ENCODE peak calls at places on chromosomes 7 and 10, in four cellular contexts. B is HFF-Myc, X is lower lobe of right lung, A is GM12864. M is an unnamed sample.

GRCh38 chr10:33335800-33336605 is 1.5 kb upstream of the NRP1 start:
- DNase-seq in B (no peak), A (no peak), X (peak; percentile 70), M (peak; percentile 45)

GRCh38 chr7:136114966-136115762 is 138.0 kb upstream of the MTPN start:
- DNase-seq in X (no peak), B (no peak), A (peak; percentile 25), M (peak; percentile 61)

GRCh38 chr10:6678211-6678803 is 98.2 kb upstream of the PRKCQ start:
- DNase-seq in B (no peak), A (no peak), X (no peak), M (peak; percentile 28)

GRCh38 chr10:128296608-128297007 is 170.4 kb upstream of the MKI67 start:
- DNase-seq in X (no peak), B (no peak), A (no peak), M (no peak)

GRCh38 chr7:149496642-149497391 is 792 bp downstream of the ZNF746 start:
- DNase-seq in A (no peak), X (peak; percentile 76), B (no peak), M (peak; percentile 70)

GRCh38 chr10:110425684-110426293 is 71.9 kb upstream of the DUSP5 start:
- DNase-seq in A (peak; percentile 89), B (peak; percentile 71), X (no peak), M (peak; percentile 76)

GRCh38 chr7:48781783-48782182 is 142.6 kb upstream of the CDC14C start:
- DNase-seq in B (no peak), A (no peak), X (no peak), M (peak; percentile 5)

GRCh38 chr7:74356589-74357315 is 67.5 kb downstream of the CLIP2 start:
- DNase-seq in X (no peak), A (no peak), B (no peak), M (no peak)

GRCh38 chr10:52644678-52645434 is 127.7 kb downstream of the MBL2 start:
- DNase-seq in X (no peak), A (peak; percentile 1), B (peak; percentile 38), M (peak; percentile 19)

GRCh38 chr7:117949232-117949631 is 76.0 kb upstream of the CTTNBP2 start:
- DNase-seq in X (no peak), A (no peak), B (no peak), M (no peak)

GRCh38 chr10:131920693-131921092 is 19.9 kb downstream of the PPP2R2D start:
- DNase-seq in X (no peak), A (no peak), B (no peak), M (no peak)

GRCh38 chr10:127556911-127557310 is 7.8 kb downstream of the NPS start:
- DNase-seq in A (no peak), B (no peak), X (no peak), M (no peak)

GRCh38 chr10:11212285-11212684 is 194.6 kb downstream of the CELF2 start:
- DNase-seq in B (no peak), X (no peak), A (no peak), M (no peak)

GRCh38 chr7:101085000-101085948 is at the start of gene TRIM56:
- DNase-seq in B (no peak), X (peak; percentile 93), A (peak; percentile 64), M (peak; percentile 95)

GRCh38 chr10:119408969-119409371 is 133.5 kb downstream of the RGS10 start:
- DNase-seq in B (no peak), X (no peak), A (no peak), M (no peak)

GRCh38 chr10:89189211-89189734 is 17.8 kb downstream of the CH25H start:
- DNase-seq in X (no peak), A (no peak), B (no peak), M (no peak)

GRCh38 chr10:124539935-124540641 is 78.5 kb downstream of the LHPP start:
- DNase-seq in A (no peak), X (peak; percentile 70), B (no peak), M (peak; percentile 87)

GRCh38 chr7:96739167-96739566 is 29.5 kb upstream of the SEM1 start:
- DNase-seq in A (no peak), X (no peak), B (no peak), M (no peak)

GRCh38 chr7:55490099-55490498 is 82.2 kb downstream of the VOPP1 start:
- DNase-seq in A (no peak), B (no peak), X (no peak), M (no peak)

GRCh38 chr7:47180268-47180826 is 401.6 kb downstream of the TNS3 start:
- DNase-seq in B (peak; percentile 52), A (no peak), X (no peak), M (peak; percentile 44)

GRCh38 chr10:679556-679955 is 9.9 kb downstream of the DIP2C start:
- DNase-seq in A (no peak), X (no peak), B (no peak), M (no peak)

GRCh38 chr10:95217476-95217875 is 23.4 kb downstream of the ACSM6 start:
- DNase-seq in X (no peak), A (no peak), B (no peak), M (no peak)

GRCh38 chr7:12620371-12620770 is 49.9 kb downstream of the SCIN start:
- DNase-seq in X (no peak), A (no peak), B (no peak), M (no peak)

GRCh38 chr7:133331861-133332260 is 79.0 kb downstream of the EXOC4 start:
- DNase-seq in A (no peak), B (no peak), X (no peak), M (no peak)

GRCh38 chr10:88546462-88546861 is 36.7 kb downstream of the RNLS start:
- DNase-seq in B (no peak), X (no peak), A (no peak), M (no peak)

GRCh38 chr7:80498481-80499349 is 13.1 kb downstream of the GNAT3 start:
- DNase-seq in X (no peak), A (no peak), B (no peak), M (no peak)

GRCh38 chr7:123633553-123633952 is 22.1 kb upstream of the LMOD2 start:
- DNase-seq in B (peak; percentile 77), X (no peak), A (no peak), M (no peak)

GRCh38 chr7:41710838-41711237 is 7.9 kb upstream of the INHBA start:
- DNase-seq in X (no peak), A (no peak), B (no peak), M (no peak)

GRCh38 chr7:157568785-157569584 is 232.2 kb downstream of the DNAJB6 start:
- DNase-seq in A (peak; percentile 7), X (peak; percentile 64), B (no peak), M (no peak)

GRCh38 chr10:70265032-70265689 is 18.6 kb downstream of the NPFFR1 start:
- DNase-seq in X (no peak), A (no peak), B (no peak), M (peak; percentile 69)

GRCh38 chr7:3927446-3928110 is 626.5 kb downstream of the SDK1 start:
- DNase-seq in X (no peak), A (no peak), B (no peak), M (no peak)

GRCh38 chr10:32415361-32415760 is 30.6 kb upstream of the CCDC7 start:
- DNase-seq in X (no peak), A (no peak), B (no peak), M (no peak)

GRCh38 chr10:12617205-12618175 is 268.1 kb downstream of the CAMK1D start:
- DNase-seq in A (no peak), B (no peak), X (no peak), M (peak; percentile 29)

GRCh38 chr10:117439243-117439912 is 64.1 kb upstream of the PDZD8 start:
- DNase-seq in A (no peak), X (no peak), B (no peak), M (no peak)

GRCh38 chr7:152341039-152341913 is 94.5 kb downstream of the KMT2C start:
- DNase-seq in A (no peak), B (peak; percentile 35), X (no peak), M (no peak)

GRCh38 chr10:71435571-71436267 is 39.0 kb downstream of the CDH23 start:
- DNase-seq in X (no peak), A (no peak), B (no peak), M (no peak)

GRCh38 chr7:84113906-84114875 is 80.4 kb downstream of the SEMA3A start:
- DNase-seq in X (no peak), B (no peak), A (no peak), M (no peak)

GRCh38 chr7:84110400-84110799 is 84.2 kb downstream of the SEMA3A start:
- DNase-seq in A (no peak), B (no peak), X (no peak), M (no peak)

GRCh38 chr7:84112771-84113170 is 81.8 kb downstream of the SEMA3A start:
- DNase-seq in A (no peak), B (no peak), X (no peak), M (no peak)

GRCh38 chr7:84113286-84113685 is 81.3 kb downstream of the SEMA3A start:
- DNase-seq in B (no peak), X (no peak), A (no peak), M (no peak)

GRCh38 chr7:84111842-84112241 is 82.7 kb downstream of the SEMA3A start:
- DNase-seq in X (no peak), A (no peak), B (no peak), M (no peak)
- TF ChIP-seq CTCF in X (no peak), A (no peak), B (no peak), M (no peak)

DNA sequence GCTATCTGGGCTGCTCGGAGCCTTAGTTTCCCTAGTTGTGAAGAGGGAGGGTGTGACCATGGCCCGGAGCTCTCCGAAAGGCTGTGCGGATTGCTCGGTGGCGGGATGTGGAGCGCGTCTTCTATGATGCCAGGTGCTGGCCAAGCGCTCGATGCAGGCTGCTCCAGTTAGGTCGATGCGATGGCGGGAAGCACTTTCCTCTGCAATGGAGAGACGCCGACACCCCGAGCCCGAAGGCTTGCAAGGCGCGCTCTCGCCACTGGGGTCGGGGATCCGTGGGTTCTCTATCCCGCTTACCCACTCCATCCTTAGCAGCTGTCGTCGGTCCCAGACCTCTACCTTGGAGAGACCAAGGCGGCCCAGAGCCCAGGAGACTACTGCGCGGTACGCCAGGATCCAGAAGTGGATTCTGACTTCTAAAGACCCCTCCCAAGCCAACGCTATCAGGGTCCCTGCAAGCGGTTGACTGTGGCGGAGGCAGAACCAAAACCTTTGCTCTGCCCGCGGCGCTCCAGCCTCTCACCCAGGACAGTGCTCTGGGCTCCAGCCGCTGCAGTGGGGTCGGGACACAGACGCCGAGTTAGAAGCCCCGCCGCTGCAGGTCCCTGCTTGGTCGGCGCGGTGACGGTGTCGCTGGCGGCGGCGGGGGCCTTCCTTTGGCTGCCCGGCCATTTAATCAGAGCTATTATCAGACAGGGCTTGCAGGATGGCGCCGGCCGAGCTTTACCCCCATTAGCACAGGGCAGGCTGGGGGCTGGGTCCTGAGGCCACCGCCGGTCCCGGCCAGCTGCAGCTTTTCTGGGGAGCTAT is 7.8 kb upstream of the TBX20 start:
- DNase-seq in X (no peak), A (no peak), B (no peak), M (no peak)
- TF ChIP-seq CTCF in X (no peak), A (no peak), B (no peak), M (no peak)

GRCh38 chr10:56116684-56117083 is 244.4 kb downstream of the ZWINT start:
- DNase-seq in A (no peak), X (no peak), B (no peak), M (no peak)
- TF ChIP-seq CTCF in A (no peak), X (no peak), B (no peak), M (no peak)

DNA sequence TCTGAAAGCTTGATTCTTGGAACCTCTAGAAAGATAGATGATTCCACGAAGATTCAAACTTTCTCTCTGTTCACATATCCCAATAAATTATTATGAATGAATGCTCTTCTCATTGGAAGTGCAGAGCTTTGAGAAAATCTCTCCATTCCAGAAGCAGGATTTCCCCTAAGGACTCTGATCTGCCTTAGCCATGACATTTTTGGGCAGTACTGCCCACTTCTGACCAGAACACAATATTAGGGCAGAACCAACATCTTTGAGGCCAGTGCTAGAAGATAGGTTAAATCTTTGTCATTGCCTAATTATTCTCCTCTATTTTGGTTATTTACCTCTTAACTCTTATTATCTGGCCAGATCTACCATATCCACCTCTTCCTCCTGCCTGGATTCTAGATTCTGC is 49.9 kb downstream of the ARMC3 start:
- DNase-seq in X (no peak), A (no peak), B (no peak), M (no peak)
- TF ChIP-seq CTCF in X (no peak), A (no peak), B (no peak), M (no peak)